ENCODE peak calls at places on chromosomes 3 and 15, in five cellular contexts. Z is epithelial cell of esophagus, K is psoas muscle, D is NB4, N is AG04449. Y is an unnamed sample.
A peak's percentile ranks its signal among the peaks of the same experiment; 100 is the strongest.

GRCh38 chr3:126713229-126713628 is 9.2 kb downstream of the CHCHD6 start:
- DNase-seq in Z (no peak), K (no peak), D (peak; percentile 75), N (no peak), Y (no peak)

GRCh38 chr3:78951546-78951945 is 816.3 kb downstream of the ROBO1 start:
- DNase-seq in Z (no peak), K (no peak), D (no peak), N (no peak), Y (no peak)

GRCh38 chr15:94203321-94203720 is 28.0 kb upstream of the MCTP2 start:
- DNase-seq in Z (no peak), K (no peak), D (peak; percentile 48), N (no peak), Y (no peak)

GRCh38 chr15:80202641-80203360 is 49.2 kb downstream of the CTXND1 start:
- DNase-seq in Z (peak; percentile 94), K (no peak), D (no peak), N (no peak), Y (no peak)

GRCh38 chr3:81713018-81713417 is 48.4 kb downstream of the GBE1 start:
- DNase-seq in Z (peak; percentile 59), K (no peak), D (no peak), N (no peak), Y (no peak)

GRCh38 chr15:87408902-87409301 is 847.6 kb downstream of the NTRK3 start:
- DNase-seq in Z (no peak), K (no peak), D (no peak), N (no peak), Y (no peak)

GRCh38 chr15:50017522-50017921 is 101.5 kb downstream of the ATP8B4 start:
- DNase-seq in Z (peak; percentile 2), K (no peak), D (no peak), N (no peak), Y (no peak)

GRCh38 chr15:62994439-62994838 is 48.1 kb upstream of the TPM1 start:
- DNase-seq in Z (no peak), K (no peak), D (no peak), N (no peak), Y (no peak)

GRCh38 chr3:7190094-7190493 is 329.2 kb downstream of the GRM7 start:
- DNase-seq in Z (no peak), K (no peak), D (no peak), N (no peak), Y (no peak)

GRCh38 chr3:49013738-49014660 is 4.4 kb downstream of the DALRD3 start:
- DNase-seq in Z (peak; percentile 64), K (no peak), D (peak; percentile 66), N (no peak), Y (peak; percentile 57)

GRCh38 chr15:66078196-66078928 is 175.2 kb downstream of the MEGF11 start:
- DNase-seq in Z (no peak), K (no peak), D (no peak), N (no peak), Y (no peak)
- TF ChIP-seq CTCF in Z (no peak), K (no peak), D (no peak), N (no peak), Y (no peak)

GRCh38 chr3:115087512-115087911 is 59.6 kb downstream of the ZBTB20 start:
- DNase-seq in Z (no peak), K (no peak), D (no peak), N (no peak), Y (no peak)

GRCh38 chr3:115081444-115081843 is 65.6 kb downstream of the ZBTB20 start:
- DNase-seq in Z (no peak), K (no peak), D (no peak), N (no peak), Y (no peak)

GRCh38 chr3:115086379-115086778 is 60.7 kb downstream of the ZBTB20 start:
- DNase-seq in Z (no peak), K (no peak), D (no peak), N (no peak), Y (no peak)

GRCh38 chr3:115084686-115085085 is 62.4 kb downstream of the ZBTB20 start:
- DNase-seq in Z (no peak), K (no peak), D (no peak), N (no peak), Y (no peak)

GRCh38 chr3:115085197-115085865 is 61.8 kb downstream of the ZBTB20 start:
- DNase-seq in Z (no peak), K (no peak), D (no peak), N (no peak), Y (no peak)
- TF ChIP-seq CTCF in Z (peak; percentile 36), K (peak; percentile 5), D (no peak), N (no peak), Y (no peak)

GRCh38 chr3:63910873-63911272 is 1.3 kb downstream of the SCAANT1 start:
- DNase-seq in Z (peak; percentile 28), K (no peak), D (peak; percentile 30), N (no peak), Y (no peak)

GRCh38 chr3:63909431-63909830 is 2.8 kb downstream of the SCAANT1 start:
- DNase-seq in Z (no peak), K (no peak), D (no peak), N (no peak), Y (no peak)

GRCh38 chr3:63905731-63906620 is 6.2 kb downstream of the SCAANT1 start:
- DNase-seq in Z (no peak), K (no peak), D (no peak), N (no peak), Y (no peak)

GRCh38 chr3:63908776-63909175 is 3.4 kb downstream of the SCAANT1 start:
- DNase-seq in Z (no peak), K (no peak), D (no peak), N (no peak), Y (no peak)

GRCh38 chr3:63908081-63908736 is 4.0 kb downstream of the SCAANT1 start:
- DNase-seq in Z (no peak), K (no peak), D (no peak), N (no peak), Y (no peak)
- TF ChIP-seq CTCF in Z (peak; percentile 35), K (no peak), D (no peak), N (peak; percentile 54), Y (no peak)

DNA sequence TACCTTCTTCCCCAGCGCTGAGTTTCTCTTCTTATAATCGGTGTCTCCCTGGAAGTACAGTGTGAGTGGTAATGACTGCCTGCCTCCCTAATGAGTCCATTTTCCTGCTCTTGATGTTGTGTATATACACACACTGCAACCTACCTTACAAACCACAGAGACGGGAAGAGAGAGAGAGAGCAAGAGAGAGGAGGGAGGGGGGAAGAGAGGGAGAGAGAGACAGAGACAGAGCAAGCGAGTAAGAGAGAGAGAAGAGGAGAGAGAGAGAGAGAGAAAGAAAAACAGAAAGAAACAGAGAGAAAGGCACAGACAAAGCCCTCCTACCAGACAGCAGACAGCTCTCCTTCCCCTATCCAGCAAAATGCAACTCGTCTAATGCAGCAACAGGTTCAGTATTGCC is 46.9 kb downstream of the ZBTB20 start:
- DNase-seq in Z (peak; percentile 36), K (no peak), D (peak; percentile 1), N (no peak), Y (no peak)
- TF ChIP-seq CTCF in Z (no peak), K (no peak), D (no peak), N (no peak), Y (no peak)

GRCh38 chr3:157606392-157607197 is 103.4 kb upstream of the VEPH1 start:
- DNase-seq in Z (peak; percentile 61), K (peak; percentile 40), D (peak; percentile 70), N (no peak), Y (peak; percentile 36)
- TF ChIP-seq CTCF in Z (peak; percentile 87), K (peak; percentile 65), D (peak; percentile 76), N (peak; percentile 90), Y (no peak)

GRCh38 chr15:82978438-82978837 is 7.6 kb upstream of the RAMAC start:
- DNase-seq in Z (no peak), K (no peak), D (no peak), N (no peak), Y (no peak)
- TF ChIP-seq CTCF in Z (no peak), K (no peak), D (no peak), N (no peak), Y (no peak)

GRCh38 chr3:40102182-40102581 is 207.3 kb upstream of the EIF1B start:
- DNase-seq in Z (peak; percentile 43), K (no peak), D (no peak), N (no peak), Y (no peak)

GRCh38 chr3:40097507-40098117 is 211.9 kb upstream of the EIF1B start:
- DNase-seq in Z (no peak), K (no peak), D (no peak), N (no peak), Y (no peak)

GRCh38 chr3:40103829-40104228 is 205.7 kb upstream of the EIF1B start:
- DNase-seq in Z (peak; percentile 50), K (no peak), D (no peak), N (no peak), Y (no peak)

GRCh38 chr3:40096561-40097506 is 212.7 kb upstream of the EIF1B start:
- DNase-seq in Z (peak; percentile 71), K (no peak), D (no peak), N (no peak), Y (no peak)

GRCh38 chr3:40099875-40100274 is 209.6 kb upstream of the EIF1B start:
- DNase-seq in Z (no peak), K (no peak), D (no peak), N (no peak), Y (no peak)
- TF ChIP-seq CTCF in Z (no peak), K (no peak), D (no peak), N (no peak), Y (no peak)

DNA sequence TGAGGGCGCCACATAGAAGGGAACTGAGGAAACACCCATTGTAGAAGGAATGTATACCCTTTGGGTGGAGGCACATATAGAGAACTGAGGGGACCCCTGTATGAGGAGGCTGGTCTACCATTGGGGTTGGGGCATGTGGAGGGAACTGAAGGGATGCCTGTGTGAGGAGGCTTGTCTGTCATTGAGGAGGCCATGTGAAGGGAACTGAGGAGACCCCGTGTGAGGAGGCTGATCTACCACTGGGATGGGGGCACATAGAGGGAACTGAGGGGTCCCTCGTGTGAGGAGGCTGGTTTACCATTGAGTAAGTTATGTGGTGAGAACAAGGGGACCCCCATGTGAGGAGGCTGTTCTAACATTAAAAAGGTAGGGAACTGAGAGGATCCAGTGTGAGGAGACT is 156.1 kb downstream of the FBLN2 start:
- DNase-seq in Z (no peak), K (no peak), D (no peak), N (no peak), Y (no peak)
- TF ChIP-seq CTCF in Z (no peak), K (no peak), D (no peak), N (no peak), Y (no peak)

DNA sequence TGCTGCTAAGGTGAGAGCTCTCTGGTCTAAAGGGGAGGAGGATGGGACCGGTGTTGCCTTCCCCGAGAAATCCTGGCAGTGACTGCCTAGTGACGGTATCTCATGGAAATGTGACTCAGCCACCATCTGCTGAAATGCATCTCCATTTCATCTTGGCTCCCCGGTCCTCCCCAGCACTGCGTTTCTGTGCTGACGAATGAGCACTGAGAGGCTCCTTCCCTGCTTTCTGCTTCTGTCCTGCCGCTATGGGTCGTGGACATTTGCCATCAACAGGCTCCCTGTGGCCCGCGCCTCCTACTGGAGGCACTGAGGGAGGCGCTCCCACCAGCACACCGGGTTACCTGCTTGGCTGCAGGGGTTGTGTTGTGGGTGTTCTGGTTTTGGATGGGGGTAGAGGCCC is 13.5 kb upstream of the SEC13 start:
- DNase-seq in Z (peak; percentile 20), K (peak; percentile 65), D (no peak), N (no peak), Y (no peak)
- TF ChIP-seq CTCF in Z (peak; percentile 21), K (peak; percentile 58), D (peak; percentile 41), N (peak; percentile 28), Y (no peak)

Y was measured in activated B cell treated with CpG ODN at 0.5 μM for 24 hours.